ENCODE peak calls at places on chromosomes 11 and 22, in seven cellular contexts. One of them, this sample, is unnamed.

GRCh38 chr22:44920183-44920582 is 89.6 kb downstream of the PHF21B start:
- DNase-seq in activated CD8-positive, alpha-beta memory T cell treated with anti-CD3 and anti-CD28 coated beads, Interleukin-2, amount 50 U/mL, for 48 hours: no peak
- DNase-seq in AG08396: no peak
- DNase-seq in C1 segment of cervical spinal cord: no peak
- DNase-seq in GM13977: no peak
- DNase-seq in dermis blood vessel endothelial cell: no peak
- DNase-seq in right lobe of liver: peak; percentile 26
- DNase-seq in this sample: peak; percentile 32

GRCh38 chr11:10564692-10565318 is 3.7 kb downstream of the LYVE1 start:
- DNase-seq in activated CD8-positive, alpha-beta memory T cell treated with anti-CD3 and anti-CD28 coated beads, Interleukin-2, amount 50 U/mL, for 48 hours: no peak
- DNase-seq in AG08396: no peak
- DNase-seq in GM13977: no peak
- DNase-seq in C1 segment of cervical spinal cord: no peak
- DNase-seq in right lobe of liver: no peak
- DNase-seq in dermis blood vessel endothelial cell: peak; percentile 64
- DNase-seq in this sample: no peak

GRCh38 chr22:41857160-41857859 is 24.4 kb downstream of the SREBF2 start:
- DNase-seq in GM13977: peak; percentile 50
- DNase-seq in C1 segment of cervical spinal cord: no peak
- DNase-seq in right lobe of liver: no peak
- DNase-seq in dermis blood vessel endothelial cell: peak; percentile 81
- DNase-seq in AG08396: peak; percentile 49
- DNase-seq in activated CD8-positive, alpha-beta memory T cell treated with anti-CD3 and anti-CD28 coated beads, Interleukin-2, amount 50 U/mL, for 48 hours: peak; percentile 78
- DNase-seq in this sample: no peak

GRCh38 chr22:43670545-43670944 is 141.6 kb downstream of the EFCAB6 start:
- DNase-seq in AG08396: no peak
- DNase-seq in dermis blood vessel endothelial cell: no peak
- DNase-seq in GM13977: no peak
- DNase-seq in activated CD8-positive, alpha-beta memory T cell treated with anti-CD3 and anti-CD28 coated beads, Interleukin-2, amount 50 U/mL, for 48 hours: no peak
- DNase-seq in right lobe of liver: no peak
- DNase-seq in C1 segment of cervical spinal cord: no peak
- DNase-seq in this sample: no peak

GRCh38 chr11:21659961-21660360 is 532.9 kb upstream of the ANO5 start:
- DNase-seq in activated CD8-positive, alpha-beta memory T cell treated with anti-CD3 and anti-CD28 coated beads, Interleukin-2, amount 50 U/mL, for 48 hours: no peak
- DNase-seq in right lobe of liver: no peak
- DNase-seq in GM13977: no peak
- DNase-seq in C1 segment of cervical spinal cord: no peak
- DNase-seq in AG08396: no peak
- DNase-seq in dermis blood vessel endothelial cell: no peak
- DNase-seq in this sample: no peak

GRCh38 chr22:31659246-31659645 is 2.8 kb downstream of the PISD start:
- DNase-seq in AG08396: no peak
- DNase-seq in dermis blood vessel endothelial cell: no peak
- DNase-seq in right lobe of liver: no peak
- DNase-seq in C1 segment of cervical spinal cord: no peak
- DNase-seq in GM13977: no peak
- DNase-seq in activated CD8-positive, alpha-beta memory T cell treated with anti-CD3 and anti-CD28 coated beads, Interleukin-2, amount 50 U/mL, for 48 hours: no peak
- DNase-seq in this sample: no peak

GRCh38 chr22:37328017-37328416 is 45.7 kb downstream of the CYTH4 start:
- DNase-seq in dermis blood vessel endothelial cell: peak; percentile 72
- DNase-seq in AG08396: peak; percentile 51
- DNase-seq in right lobe of liver: no peak
- DNase-seq in C1 segment of cervical spinal cord: no peak
- DNase-seq in activated CD8-positive, alpha-beta memory T cell treated with anti-CD3 and anti-CD28 coated beads, Interleukin-2, amount 50 U/mL, for 48 hours: no peak
- DNase-seq in GM13977: no peak
- DNase-seq in this sample: no peak

GRCh38 chr11:71580057-71581003 is 2.3 kb downstream of the KRTAP5-11 start:
- DNase-seq in activated CD8-positive, alpha-beta memory T cell treated with anti-CD3 and anti-CD28 coated beads, Interleukin-2, amount 50 U/mL, for 48 hours: no peak
- DNase-seq in C1 segment of cervical spinal cord: no peak
- DNase-seq in right lobe of liver: peak; percentile 84
- DNase-seq in AG08396: peak; percentile 85
- DNase-seq in dermis blood vessel endothelial cell: peak; percentile 87
- DNase-seq in GM13977: peak; percentile 63
- DNase-seq in this sample: no peak

GRCh38 chr11:133476570-133477262 is 55.6 kb downstream of the OPCML start:
- DNase-seq in right lobe of liver: no peak
- DNase-seq in C1 segment of cervical spinal cord: no peak
- DNase-seq in GM13977: no peak
- DNase-seq in AG08396: no peak
- DNase-seq in dermis blood vessel endothelial cell: no peak
- DNase-seq in activated CD8-positive, alpha-beta memory T cell treated with anti-CD3 and anti-CD28 coated beads, Interleukin-2, amount 50 U/mL, for 48 hours: no peak
- DNase-seq in this sample: no peak

GRCh38 chr22:21926728-21927127 is 25.9 kb downstream of the PPM1F start:
- DNase-seq in AG08396: no peak
- DNase-seq in C1 segment of cervical spinal cord: no peak
- DNase-seq in right lobe of liver: no peak
- DNase-seq in activated CD8-positive, alpha-beta memory T cell treated with anti-CD3 and anti-CD28 coated beads, Interleukin-2, amount 50 U/mL, for 48 hours: no peak
- DNase-seq in GM13977: no peak
- DNase-seq in dermis blood vessel endothelial cell: no peak
- DNase-seq in this sample: no peak

GRCh38 chr22:17788528-17789378 is 14.5 kb upstream of the BID start:
- DNase-seq in activated CD8-positive, alpha-beta memory T cell treated with anti-CD3 and anti-CD28 coated beads, Interleukin-2, amount 50 U/mL, for 48 hours: no peak
- DNase-seq in AG08396: no peak
- DNase-seq in C1 segment of cervical spinal cord: no peak
- DNase-seq in GM13977: no peak
- DNase-seq in right lobe of liver: no peak
- DNase-seq in dermis blood vessel endothelial cell: no peak
- DNase-seq in this sample: no peak

GRCh38 chr22:44091021-44091721 is 67.1 kb downstream of the PARVB start:
- DNase-seq in GM13977: no peak
- DNase-seq in activated CD8-positive, alpha-beta memory T cell treated with anti-CD3 and anti-CD28 coated beads, Interleukin-2, amount 50 U/mL, for 48 hours: peak; percentile 56
- DNase-seq in AG08396: no peak
- DNase-seq in C1 segment of cervical spinal cord: no peak
- DNase-seq in dermis blood vessel endothelial cell: peak; percentile 34
- DNase-seq in right lobe of liver: no peak
- DNase-seq in this sample: no peak

GRCh38 chr11:90757851-90758494 is 535.1 kb upstream of the CHORDC1 start:
- DNase-seq in GM13977: no peak
- DNase-seq in right lobe of liver: no peak
- DNase-seq in AG08396: no peak
- DNase-seq in activated CD8-positive, alpha-beta memory T cell treated with anti-CD3 and anti-CD28 coated beads, Interleukin-2, amount 50 U/mL, for 48 hours: no peak
- DNase-seq in dermis blood vessel endothelial cell: no peak
- DNase-seq in C1 segment of cervical spinal cord: no peak
- DNase-seq in this sample: no peak

GRCh38 chr11:102891736-102892135 is 17.0 kb upstream of the MMP12 start:
- DNase-seq in GM13977: no peak
- DNase-seq in right lobe of liver: no peak
- DNase-seq in C1 segment of cervical spinal cord: no peak
- DNase-seq in dermis blood vessel endothelial cell: no peak
- DNase-seq in AG08396: no peak
- DNase-seq in activated CD8-positive, alpha-beta memory T cell treated with anti-CD3 and anti-CD28 coated beads, Interleukin-2, amount 50 U/mL, for 48 hours: no peak
- DNase-seq in this sample: no peak

GRCh38 chr11:70473873-70474690 is 75.8 kb downstream of the CTTN start:
- DNase-seq in GM13977: no peak
- DNase-seq in dermis blood vessel endothelial cell: no peak
- DNase-seq in right lobe of liver: no peak
- DNase-seq in AG08396: no peak
- DNase-seq in activated CD8-positive, alpha-beta memory T cell treated with anti-CD3 and anti-CD28 coated beads, Interleukin-2, amount 50 U/mL, for 48 hours: no peak
- DNase-seq in C1 segment of cervical spinal cord: no peak
- DNase-seq in this sample: no peak

GRCh38 chr11:16632295-16633200 is 105.9 kb upstream of the C11orf58 start:
- DNase-seq in GM13977: no peak
- DNase-seq in dermis blood vessel endothelial cell: peak; percentile 41
- DNase-seq in activated CD8-positive, alpha-beta memory T cell treated with anti-CD3 and anti-CD28 coated beads, Interleukin-2, amount 50 U/mL, for 48 hours: no peak
- DNase-seq in C1 segment of cervical spinal cord: no peak
- DNase-seq in right lobe of liver: no peak
- DNase-seq in AG08396: no peak
- DNase-seq in this sample: no peak

GRCh38 chr11:17077240-17077519 is 287 bp downstream of the RPS13 start:
- DNase-seq in dermis blood vessel endothelial cell: no peak
- DNase-seq in AG08396: peak; percentile 23
- DNase-seq in C1 segment of cervical spinal cord: no peak
- DNase-seq in right lobe of liver: no peak
- DNase-seq in activated CD8-positive, alpha-beta memory T cell treated with anti-CD3 and anti-CD28 coated beads, Interleukin-2, amount 50 U/mL, for 48 hours: no peak
- DNase-seq in GM13977: no peak
- DNase-seq in this sample: no peak

GRCh38 chr11:19995131-19995530 is 165.1 kb downstream of the DBX1 start:
- DNase-seq in AG08396: peak; percentile 67
- DNase-seq in activated CD8-positive, alpha-beta memory T cell treated with anti-CD3 and anti-CD28 coated beads, Interleukin-2, amount 50 U/mL, for 48 hours: no peak
- DNase-seq in right lobe of liver: no peak
- DNase-seq in GM13977: no peak
- DNase-seq in dermis blood vessel endothelial cell: peak; percentile 47
- DNase-seq in C1 segment of cervical spinal cord: no peak
- DNase-seq in this sample: no peak

GRCh38 chr11:81995907-81996306 is 737.8 kb downstream of the FAM181B start:
- DNase-seq in activated CD8-positive, alpha-beta memory T cell treated with anti-CD3 and anti-CD28 coated beads, Interleukin-2, amount 50 U/mL, for 48 hours: no peak
- DNase-seq in C1 segment of cervical spinal cord: no peak
- DNase-seq in right lobe of liver: no peak
- DNase-seq in dermis blood vessel endothelial cell: no peak
- DNase-seq in GM13977: no peak
- DNase-seq in AG08396: no peak
- DNase-seq in this sample: no peak

GRCh38 chr11:129006161-129006560 is 63.5 kb upstream of the TP53AIP1 start:
- DNase-seq in C1 segment of cervical spinal cord: no peak
- DNase-seq in activated CD8-positive, alpha-beta memory T cell treated with anti-CD3 and anti-CD28 coated beads, Interleukin-2, amount 50 U/mL, for 48 hours: no peak
- DNase-seq in dermis blood vessel endothelial cell: no peak
- DNase-seq in right lobe of liver: no peak
- DNase-seq in GM13977: no peak
- DNase-seq in AG08396: no peak
- DNase-seq in this sample: no peak

GRCh38 chr11:6646631-6647281 is 8.9 kb downstream of the DCHS1 start:
- DNase-seq in C1 segment of cervical spinal cord: peak; percentile 39
- DNase-seq in GM13977: peak; percentile 69
- DNase-seq in activated CD8-positive, alpha-beta memory T cell treated with anti-CD3 and anti-CD28 coated beads, Interleukin-2, amount 50 U/mL, for 48 hours: no peak
- DNase-seq in right lobe of liver: no peak
- DNase-seq in AG08396: peak; percentile 65
- DNase-seq in dermis blood vessel endothelial cell: no peak
- DNase-seq in this sample: no peak

GRCh38 chr11:106917973-106918372 is 100.3 kb downstream of the GUCY1A2 start:
- DNase-seq in GM13977: peak; percentile 4
- DNase-seq in dermis blood vessel endothelial cell: peak; percentile 21
- DNase-seq in C1 segment of cervical spinal cord: no peak
- DNase-seq in activated CD8-positive, alpha-beta memory T cell treated with anti-CD3 and anti-CD28 coated beads, Interleukin-2, amount 50 U/mL, for 48 hours: no peak
- DNase-seq in right lobe of liver: no peak
- DNase-seq in AG08396: no peak
- DNase-seq in this sample: no peak

GRCh38 chr11:112179601-112180000 is 4.3 kb downstream of the BCO2 start:
- DNase-seq in dermis blood vessel endothelial cell: no peak
- DNase-seq in right lobe of liver: no peak
- DNase-seq in C1 segment of cervical spinal cord: no peak
- DNase-seq in GM13977: no peak
- DNase-seq in activated CD8-positive, alpha-beta memory T cell treated with anti-CD3 and anti-CD28 coated beads, Interleukin-2, amount 50 U/mL, for 48 hours: no peak
- DNase-seq in AG08396: no peak
- DNase-seq in this sample: no peak

GRCh38 chr11:74306440-74307175 is 4.8 kb downstream of the P4HA3 start:
- DNase-seq in AG08396: no peak
- DNase-seq in GM13977: no peak
- DNase-seq in activated CD8-positive, alpha-beta memory T cell treated with anti-CD3 and anti-CD28 coated beads, Interleukin-2, amount 50 U/mL, for 48 hours: no peak
- DNase-seq in C1 segment of cervical spinal cord: no peak
- DNase-seq in right lobe of liver: no peak
- DNase-seq in dermis blood vessel endothelial cell: peak; percentile 35
- DNase-seq in this sample: no peak

GRCh38 chr11:130904380-130904779 is 11.9 kb downstream of the SNX19 start:
- DNase-seq in activated CD8-positive, alpha-beta memory T cell treated with anti-CD3 and anti-CD28 coated beads, Interleukin-2, amount 50 U/mL, for 48 hours: no peak
- DNase-seq in AG08396: no peak
- DNase-seq in C1 segment of cervical spinal cord: no peak
- DNase-seq in right lobe of liver: no peak
- DNase-seq in dermis blood vessel endothelial cell: peak; percentile 39
- DNase-seq in GM13977: no peak
- DNase-seq in this sample: no peak

GRCh38 chr22:46245515-46245914 is 4.6 kb downstream of the CDPF1 start:
- DNase-seq in AG08396: peak; percentile 39
- DNase-seq in C1 segment of cervical spinal cord: peak; percentile 34
- DNase-seq in dermis blood vessel endothelial cell: peak; percentile 47
- DNase-seq in GM13977: no peak
- DNase-seq in right lobe of liver: peak; percentile 78
- DNase-seq in activated CD8-positive, alpha-beta memory T cell treated with anti-CD3 and anti-CD28 coated beads, Interleukin-2, amount 50 U/mL, for 48 hours: no peak
- DNase-seq in this sample: no peak

GRCh38 chr11:34395916-34396555 is 38.2 kb upstream of the ABTB2 start:
- DNase-seq in dermis blood vessel endothelial cell: peak; percentile 14
- DNase-seq in right lobe of liver: no peak
- DNase-seq in AG08396: peak; percentile 67
- DNase-seq in C1 segment of cervical spinal cord: no peak
- DNase-seq in activated CD8-positive, alpha-beta memory T cell treated with anti-CD3 and anti-CD28 coated beads, Interleukin-2, amount 50 U/mL, for 48 hours: no peak
- DNase-seq in GM13977: no peak
- DNase-seq in this sample: no peak

GRCh38 chr11:107184936-107185335 is 166.7 kb upstream of the GUCY1A2 start:
- DNase-seq in AG08396: no peak
- DNase-seq in activated CD8-positive, alpha-beta memory T cell treated with anti-CD3 and anti-CD28 coated beads, Interleukin-2, amount 50 U/mL, for 48 hours: no peak
- DNase-seq in C1 segment of cervical spinal cord: no peak
- DNase-seq in dermis blood vessel endothelial cell: no peak
- DNase-seq in right lobe of liver: no peak
- DNase-seq in GM13977: no peak
- DNase-seq in this sample: no peak

GRCh38 chr22:40499187-40499753 is 128.9 kb downstream of the SGSM3 start:
- DNase-seq in C1 segment of cervical spinal cord: no peak
- DNase-seq in dermis blood vessel endothelial cell: peak; percentile 75
- DNase-seq in GM13977: peak; percentile 43
- DNase-seq in activated CD8-positive, alpha-beta memory T cell treated with anti-CD3 and anti-CD28 coated beads, Interleukin-2, amount 50 U/mL, for 48 hours: no peak
- DNase-seq in right lobe of liver: no peak
- DNase-seq in AG08396: peak; percentile 86
- DNase-seq in this sample: no peak

GRCh38 chr11:10898763-10899541 is 41.1 kb upstream of the ZBED5 start:
- DNase-seq in C1 segment of cervical spinal cord: no peak
- DNase-seq in AG08396: peak; percentile 20
- DNase-seq in activated CD8-positive, alpha-beta memory T cell treated with anti-CD3 and anti-CD28 coated beads, Interleukin-2, amount 50 U/mL, for 48 hours: no peak
- DNase-seq in GM13977: no peak
- DNase-seq in right lobe of liver: no peak
- DNase-seq in dermis blood vessel endothelial cell: no peak
- DNase-seq in this sample: peak; percentile 62

GRCh38 chr22:46830841-46831240 is 68.4 kb downstream of the TBC1D22A start:
- DNase-seq in C1 segment of cervical spinal cord: no peak
- DNase-seq in GM13977: no peak
- DNase-seq in AG08396: no peak
- DNase-seq in activated CD8-positive, alpha-beta memory T cell treated with anti-CD3 and anti-CD28 coated beads, Interleukin-2, amount 50 U/mL, for 48 hours: no peak
- DNase-seq in dermis blood vessel endothelial cell: peak; percentile 17
- DNase-seq in right lobe of liver: no peak
- DNase-seq in this sample: no peak

GRCh38 chr11:122647728-122648127 is 7.8 kb upstream of the UBASH3B start:
- DNase-seq in right lobe of liver: no peak
- DNase-seq in GM13977: no peak
- DNase-seq in AG08396: no peak
- DNase-seq in C1 segment of cervical spinal cord: no peak
- DNase-seq in dermis blood vessel endothelial cell: no peak
- DNase-seq in activated CD8-positive, alpha-beta memory T cell treated with anti-CD3 and anti-CD28 coated beads, Interleukin-2, amount 50 U/mL, for 48 hours: no peak
- DNase-seq in this sample: no peak

GRCh38 chr11:75949023-75949672 is 134.1 kb downstream of the UVRAG start:
- DNase-seq in right lobe of liver: no peak
- DNase-seq in GM13977: no peak
- DNase-seq in activated CD8-positive, alpha-beta memory T cell treated with anti-CD3 and anti-CD28 coated beads, Interleukin-2, amount 50 U/mL, for 48 hours: no peak
- DNase-seq in AG08396: no peak
- DNase-seq in dermis blood vessel endothelial cell: peak; percentile 31
- DNase-seq in C1 segment of cervical spinal cord: no peak
- DNase-seq in this sample: no peak

GRCh38 chr11:128595221-128595620 is 7.9 kb upstream of the ETS1 start:
- DNase-seq in AG08396: no peak
- DNase-seq in C1 segment of cervical spinal cord: no peak
- DNase-seq in GM13977: no peak
- DNase-seq in dermis blood vessel endothelial cell: peak; percentile 67
- DNase-seq in right lobe of liver: no peak
- DNase-seq in activated CD8-positive, alpha-beta memory T cell treated with anti-CD3 and anti-CD28 coated beads, Interleukin-2, amount 50 U/mL, for 48 hours: no peak
- DNase-seq in this sample: no peak

GRCh38 chr11:59818572-59818971 is 8.0 kb upstream of the MRPL16 start:
- DNase-seq in activated CD8-positive, alpha-beta memory T cell treated with anti-CD3 and anti-CD28 coated beads, Interleukin-2, amount 50 U/mL, for 48 hours: no peak
- DNase-seq in C1 segment of cervical spinal cord: no peak
- DNase-seq in dermis blood vessel endothelial cell: no peak
- DNase-seq in AG08396: no peak
- DNase-seq in right lobe of liver: no peak
- DNase-seq in GM13977: no peak
- DNase-seq in this sample: no peak

GRCh38 chr11:44621140-44621681 is 55.7 kb downstream of the CD82 start:
- DNase-seq in C1 segment of cervical spinal cord: peak; percentile 82
- DNase-seq in right lobe of liver: peak; percentile 84
- DNase-seq in GM13977: peak; percentile 71
- DNase-seq in AG08396: peak; percentile 83
- DNase-seq in dermis blood vessel endothelial cell: peak; percentile 80
- DNase-seq in activated CD8-positive, alpha-beta memory T cell treated with anti-CD3 and anti-CD28 coated beads, Interleukin-2, amount 50 U/mL, for 48 hours: peak; percentile 86
- DNase-seq in this sample: peak; percentile 81

GRCh38 chr11:390175-390574 is 3.8 kb upstream of the PKP3 start:
- DNase-seq in activated CD8-positive, alpha-beta memory T cell treated with anti-CD3 and anti-CD28 coated beads, Interleukin-2, amount 50 U/mL, for 48 hours: no peak
- DNase-seq in C1 segment of cervical spinal cord: no peak
- DNase-seq in right lobe of liver: no peak
- DNase-seq in dermis blood vessel endothelial cell: no peak
- DNase-seq in GM13977: no peak
- DNase-seq in AG08396: no peak
- DNase-seq in this sample: no peak

GRCh38 chr11:128956401-128957203 is 13.9 kb upstream of the TP53AIP1 start:
- DNase-seq in right lobe of liver: no peak
- DNase-seq in C1 segment of cervical spinal cord: no peak
- DNase-seq in dermis blood vessel endothelial cell: peak; percentile 85
- DNase-seq in AG08396: peak; percentile 70
- DNase-seq in GM13977: peak; percentile 58
- DNase-seq in activated CD8-positive, alpha-beta memory T cell treated with anti-CD3 and anti-CD28 coated beads, Interleukin-2, amount 50 U/mL, for 48 hours: no peak
- DNase-seq in this sample: no peak